ENCODE peak calls at places on chromosomes 11 and 22, in ten cellular contexts. One of them, this sample, is unnamed.

GRCh38 chr11:129930306-129930705 is 34.9 kb upstream of the NFRKB start:
- DNase-seq in coronary artery: no peak
- DNase-seq in heart right ventricle: no peak
- DNase-seq in epithelial cell of proximal tubule: no peak
- DNase-seq in fibroblast of mammary gland: peak
- DNase-seq in fibroblast of pulmonary artery: no peak
- DNase-seq in GM20000: no peak
- DNase-seq in WTC11: no peak
- DNase-seq in suprapubic skin: no peak
- DNase-seq in IMR-90: peak
- DNase-seq in this sample: no peak

GRCh38 chr22:22942511-22943329 is 55.1 kb downstream of the IGLL5 start:
- DNase-seq in GM20000: peak
- DNase-seq in heart right ventricle: peak
- DNase-seq in suprapubic skin: peak
- DNase-seq in fibroblast of mammary gland: peak
- DNase-seq in WTC11: peak
- DNase-seq in epithelial cell of proximal tubule: no peak
- DNase-seq in coronary artery: peak
- DNase-seq in IMR-90: peak
- DNase-seq in fibroblast of pulmonary artery: peak
- DNase-seq in this sample: peak

GRCh38 chr11:67564230-67564629 is 19.4 kb upstream of the GSTP1 start:
- DNase-seq in coronary artery: no peak
- DNase-seq in WTC11: no peak
- DNase-seq in heart right ventricle: no peak
- DNase-seq in fibroblast of mammary gland: peak
- DNase-seq in GM20000: no peak
- DNase-seq in IMR-90: no peak
- DNase-seq in suprapubic skin: no peak
- DNase-seq in fibroblast of pulmonary artery: no peak
- DNase-seq in epithelial cell of proximal tubule: no peak
- DNase-seq in this sample: no peak

GRCh38 chr11:59174664-59175033 is 2.7 kb downstream of the DTX4 start:
- DNase-seq in fibroblast of mammary gland: no peak
- DNase-seq in WTC11: no peak
- DNase-seq in coronary artery: no peak
- DNase-seq in epithelial cell of proximal tubule: no peak
- DNase-seq in IMR-90: peak
- DNase-seq in GM20000: no peak
- DNase-seq in fibroblast of pulmonary artery: peak
- DNase-seq in heart right ventricle: no peak
- DNase-seq in suprapubic skin: no peak
- DNase-seq in this sample: no peak

GRCh38 chr11:9765320-9766101 is 101.6 kb downstream of the SWAP70 start:
- DNase-seq in fibroblast of pulmonary artery: peak
- DNase-seq in fibroblast of mammary gland: peak
- DNase-seq in IMR-90: peak
- DNase-seq in WTC11: peak
- DNase-seq in suprapubic skin: no peak
- DNase-seq in epithelial cell of proximal tubule: peak
- DNase-seq in GM20000: no peak
- DNase-seq in heart right ventricle: peak
- DNase-seq in coronary artery: no peak
- DNase-seq in this sample: no peak

GRCh38 chr22:19783531-19784395 is 23.2 kb downstream of the TBX1 start:
- DNase-seq in IMR-90: no peak
- DNase-seq in fibroblast of pulmonary artery: no peak
- DNase-seq in GM20000: no peak
- DNase-seq in suprapubic skin: no peak
- DNase-seq in epithelial cell of proximal tubule: no peak
- DNase-seq in WTC11: peak
- DNase-seq in coronary artery: no peak
- DNase-seq in fibroblast of mammary gland: no peak
- DNase-seq in heart right ventricle: no peak
- DNase-seq in this sample: no peak

GRCh38 chr11:71554996-71555395 is 6.8 kb downstream of the KRTAP5-9 start:
- DNase-seq in GM20000: no peak
- DNase-seq in WTC11: no peak
- DNase-seq in heart right ventricle: no peak
- DNase-seq in epithelial cell of proximal tubule: no peak
- DNase-seq in coronary artery: no peak
- DNase-seq in IMR-90: no peak
- DNase-seq in suprapubic skin: no peak
- DNase-seq in fibroblast of pulmonary artery: no peak
- DNase-seq in fibroblast of mammary gland: no peak
- DNase-seq in this sample: no peak

GRCh38 chr22:34992672-34993071 is 73.3 kb upstream of the ISX start:
- DNase-seq in coronary artery: no peak
- DNase-seq in GM20000: no peak
- DNase-seq in epithelial cell of proximal tubule: no peak
- DNase-seq in fibroblast of mammary gland: no peak
- DNase-seq in WTC11: no peak
- DNase-seq in IMR-90: no peak
- DNase-seq in fibroblast of pulmonary artery: no peak
- DNase-seq in suprapubic skin: no peak
- DNase-seq in heart right ventricle: no peak
- DNase-seq in this sample: no peak

GRCh38 chr11:27720277-27720830 is 20.1 kb upstream of the BDNF start:
- DNase-seq in coronary artery: no peak
- DNase-seq in heart right ventricle: peak
- DNase-seq in fibroblast of pulmonary artery: peak
- DNase-seq in epithelial cell of proximal tubule: no peak
- DNase-seq in fibroblast of mammary gland: peak
- DNase-seq in GM20000: peak
- DNase-seq in suprapubic skin: no peak
- DNase-seq in IMR-90: peak
- DNase-seq in WTC11: peak
- DNase-seq in this sample: peak

DNA sequence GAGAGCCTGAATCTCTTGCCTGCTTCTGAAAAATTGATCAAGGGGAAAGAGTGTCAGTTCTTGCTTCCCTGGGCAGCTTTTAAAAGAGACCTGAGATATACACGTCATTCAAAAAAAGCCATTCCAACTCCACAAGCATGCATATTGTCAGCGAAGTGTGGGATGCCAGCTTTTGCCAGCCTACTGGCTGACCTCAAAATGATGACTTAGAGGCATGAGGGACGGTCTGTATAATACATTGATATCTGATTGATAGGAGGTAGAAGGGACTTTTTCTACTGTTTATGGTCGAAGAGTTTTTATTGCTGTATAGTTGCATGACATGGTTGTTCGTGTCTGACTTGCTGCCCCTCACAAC is 126.3 kb downstream of the MICAL2 start:
- DNase-seq in WTC11: no peak
- DNase-seq in fibroblast of mammary gland: no peak
- DNase-seq in coronary artery: no peak
- DNase-seq in GM20000: no peak
- DNase-seq in IMR-90: no peak
- DNase-seq in heart right ventricle: no peak
- DNase-seq in epithelial cell of proximal tubule: no peak
- DNase-seq in fibroblast of pulmonary artery: no peak
- DNase-seq in suprapubic skin: no peak
- DNase-seq in this sample: no peak
- TF ChIP-seq CTCF in WTC11: peak
- TF ChIP-seq CTCF in fibroblast of mammary gland: no peak
- TF ChIP-seq CTCF in coronary artery: no peak
- TF ChIP-seq CTCF in GM20000: no peak
- TF ChIP-seq CTCF in IMR-90: no peak
- TF ChIP-seq CTCF in heart right ventricle: no peak
- TF ChIP-seq CTCF in epithelial cell of proximal tubule: no peak
- TF ChIP-seq CTCF in fibroblast of pulmonary artery: no peak
- TF ChIP-seq CTCF in suprapubic skin: no peak
- TF ChIP-seq CTCF in this sample: peak

DNA sequence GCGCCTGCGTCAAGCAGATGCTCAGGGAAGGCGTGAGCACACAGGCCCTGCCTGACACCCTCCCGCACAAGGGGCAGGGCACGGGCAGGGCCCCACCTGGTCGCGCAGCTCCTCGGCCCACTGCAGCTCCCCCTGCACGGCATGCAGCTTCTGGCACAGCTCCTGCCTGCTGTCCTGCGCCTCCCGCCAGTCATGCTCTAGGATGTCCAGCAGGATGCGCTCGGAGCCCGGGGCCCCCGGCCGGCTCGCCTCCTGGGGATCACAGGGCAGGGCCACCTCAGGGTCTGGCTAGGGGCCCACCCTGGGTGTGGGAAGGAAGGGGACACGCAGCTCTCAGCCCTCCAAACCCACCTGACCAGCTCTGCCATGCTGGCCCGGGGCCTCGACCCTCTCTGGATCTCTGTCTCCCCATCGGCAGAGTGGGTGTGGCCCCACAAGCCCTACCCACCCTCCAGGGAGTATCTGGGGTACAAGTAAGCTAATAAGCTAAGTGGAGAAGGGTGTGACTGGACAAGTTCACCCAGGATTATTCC is 10.7 kb downstream of the CARD10 start:
- DNase-seq in coronary artery: no peak
- DNase-seq in epithelial cell of proximal tubule: no peak
- DNase-seq in suprapubic skin: no peak
- DNase-seq in GM20000: no peak
- DNase-seq in IMR-90: no peak
- DNase-seq in WTC11: no peak
- DNase-seq in fibroblast of mammary gland: no peak
- DNase-seq in heart right ventricle: no peak
- DNase-seq in fibroblast of pulmonary artery: no peak
- DNase-seq in this sample: no peak
- TF ChIP-seq CTCF in coronary artery: no peak
- TF ChIP-seq CTCF in epithelial cell of proximal tubule: no peak
- TF ChIP-seq CTCF in suprapubic skin: no peak
- TF ChIP-seq CTCF in GM20000: no peak
- TF ChIP-seq CTCF in IMR-90: no peak
- TF ChIP-seq CTCF in WTC11: no peak
- TF ChIP-seq CTCF in fibroblast of mammary gland: no peak
- TF ChIP-seq CTCF in heart right ventricle: peak
- TF ChIP-seq CTCF in fibroblast of pulmonary artery: no peak
- TF ChIP-seq CTCF in this sample: no peak

DNA sequence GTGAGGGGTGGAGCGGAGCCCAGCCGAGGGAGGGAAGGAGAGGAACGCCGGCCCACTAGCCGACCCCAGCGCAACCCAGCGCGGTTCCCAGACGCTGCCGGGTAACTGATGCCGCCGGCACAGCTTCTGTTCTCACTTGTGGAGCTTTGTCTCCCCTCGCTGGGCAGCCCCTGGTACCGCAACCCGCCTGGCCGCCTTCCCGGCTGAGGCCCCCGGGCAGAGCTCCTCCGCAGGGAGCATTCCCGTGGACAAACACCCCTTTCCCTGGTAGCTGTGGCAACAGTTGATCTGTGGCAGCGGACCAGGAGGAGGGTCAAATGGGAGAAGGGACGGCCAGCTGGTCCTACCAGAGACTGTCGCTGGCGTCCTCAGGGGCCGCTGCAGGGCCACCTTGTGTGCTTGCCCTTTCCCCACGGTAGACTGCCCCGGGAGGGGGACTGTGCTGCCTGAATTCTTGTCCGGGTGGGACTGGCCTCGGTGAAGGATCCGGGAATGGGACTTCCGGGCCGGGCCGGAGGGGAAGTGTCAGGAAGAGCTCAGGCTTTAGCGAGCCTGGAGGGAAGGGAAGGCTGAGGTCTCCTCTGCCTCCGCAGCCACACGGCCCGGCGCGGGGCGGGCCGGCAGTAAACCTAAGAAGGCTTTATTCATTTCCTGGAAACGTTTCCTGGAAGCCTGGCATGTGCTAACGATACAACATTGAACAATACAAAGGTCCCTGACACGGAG is 468.0 kb downstream of the OPCML start:
- DNase-seq in WTC11: peak
- DNase-seq in heart right ventricle: peak
- DNase-seq in fibroblast of mammary gland: peak
- DNase-seq in epithelial cell of proximal tubule: no peak
- DNase-seq in fibroblast of pulmonary artery: peak
- DNase-seq in GM20000: peak
- DNase-seq in IMR-90: peak
- DNase-seq in suprapubic skin: peak
- DNase-seq in coronary artery: peak
- DNase-seq in this sample: peak
- TF ChIP-seq CTCF in WTC11: peak
- TF ChIP-seq CTCF in heart right ventricle: peak
- TF ChIP-seq CTCF in fibroblast of mammary gland: no peak
- TF ChIP-seq CTCF in epithelial cell of proximal tubule: peak
- TF ChIP-seq CTCF in fibroblast of pulmonary artery: peak
- TF ChIP-seq CTCF in GM20000: no peak
- TF ChIP-seq CTCF in IMR-90: peak
- TF ChIP-seq CTCF in suprapubic skin: peak
- TF ChIP-seq CTCF in coronary artery: no peak
- TF ChIP-seq CTCF in this sample: peak

GRCh38 chr11:100675115-100675650 is 11.9 kb upstream of the ARHGAP42 start:
- DNase-seq in WTC11: no peak
- DNase-seq in fibroblast of mammary gland: no peak
- DNase-seq in fibroblast of pulmonary artery: no peak
- DNase-seq in GM20000: no peak
- DNase-seq in heart right ventricle: no peak
- DNase-seq in epithelial cell of proximal tubule: no peak
- DNase-seq in suprapubic skin: no peak
- DNase-seq in IMR-90: no peak
- DNase-seq in coronary artery: no peak
- DNase-seq in this sample: no peak
- TF ChIP-seq CTCF in WTC11: no peak
- TF ChIP-seq CTCF in fibroblast of mammary gland: no peak
- TF ChIP-seq CTCF in fibroblast of pulmonary artery: no peak
- TF ChIP-seq CTCF in GM20000: no peak
- TF ChIP-seq CTCF in heart right ventricle: no peak
- TF ChIP-seq CTCF in epithelial cell of proximal tubule: no peak
- TF ChIP-seq CTCF in suprapubic skin: no peak
- TF ChIP-seq CTCF in IMR-90: no peak
- TF ChIP-seq CTCF in coronary artery: no peak
- TF ChIP-seq CTCF in this sample: no peak

This sample was measured in activated CD8-positive, alpha-beta T cell treated with anti-CD3 and anti-CD28 coated beads for 36 hours.